ENCODE peak calls at places on chromosomes 12 and 14, in ten cellular contexts. T is NCI-H446; J is HTR-8/SVneo; Y is skeletal muscle cell; H is GM23338; G is stimulated activated CD8-positive, alpha-beta memory T cell treated with anti-CD3 and anti-CD28 coated beads, Interleukin-7, amount 100 ng/mL, for 1 hour; Z is HS-27A; R is WTC11; X is choroid plexus epithelial cell; O is A549. C is an unnamed sample.

GRCh38 chr12:113302925-113303640 is 31.8 kb downstream of the SLC8B1 start:
- DNase-seq in X (no peak), R (no peak), O (no peak), Y (no peak), T (no peak), H (no peak), J (no peak), Z (no peak), G (no peak), C (no peak)

GRCh38 chr14:55265197-55265596 is 6.0 kb upstream of the FBXO34 start:
- DNase-seq in T (no peak), Z (no peak), J (no peak), Y (no peak), X (no peak), R (no peak), H (no peak), G (no peak), O (peak), C (no peak)

GRCh38 chr14:31229638-31230229 is 22.1 kb upstream of the HECTD1 start:
- DNase-seq in J (peak), G (no peak), H (peak), R (no peak), T (peak), Z (peak), X (peak), Y (peak), O (peak), C (peak)

GRCh38 chr12:111034148-111034910 is 114.0 kb upstream of the MYL2 start:
- DNase-seq in Y (no peak), G (no peak), H (peak), J (no peak), R (peak), Z (no peak), X (no peak), T (no peak), O (no peak), C (no peak)

GRCh38 chr14:67806228-67806627 is 10.2 kb downstream of the ZFYVE26 start:
- DNase-seq in O (no peak), X (no peak), R (no peak), G (no peak), J (no peak), Y (no peak), H (no peak), T (no peak), Z (no peak), C (no peak)

GRCh38 chr14:91414475-91415342 is 2.9 kb downstream of the CCDC88C start:
- DNase-seq in O (no peak), G (no peak), H (peak), X (no peak), J (no peak), R (no peak), Z (no peak), T (no peak), Y (no peak), C (no peak)

GRCh38 chr14:104601786-104602185 is 2.8 kb downstream of the TMEM179 start:
- DNase-seq in H (no peak), R (no peak), Y (no peak), O (peak), Z (no peak), T (peak), J (no peak), G (no peak), X (no peak), C (peak)

GRCh38 chr12:30930238-30931010 is 3.9 kb downstream of the TSPAN11 start:
- DNase-seq in Z (no peak), H (no peak), G (no peak), T (no peak), O (no peak), R (no peak), X (no peak), J (no peak), Y (no peak), C (no peak)

C was measured in H54.